ENCODE peak calls at places on chromosomes 7 and 10, in seven cellular contexts. P is ovary; K is aorta; Z is naive thymus-derived CD4-positive, alpha-beta T cell; M is fibroblast of lung; R is heart right ventricle; J is mammary epithelial cell. B is an unnamed sample.

GRCh38 chr10:113704637-113705343 is 25.1 kb downstream of the CASP7 start:
- DNase-seq in P (no peak), K (no peak), Z (peak; percentile 16), M (peak; percentile 68), R (no peak), J (peak; percentile 4), B (no peak)

GRCh38 chr7:50502001-50502684 is 52.0 kb upstream of the FIGNL1 start:
- DNase-seq in P (peak; percentile 90), K (peak; percentile 86), Z (no peak), M (peak; percentile 100), R (peak; percentile 71), J (peak; percentile 86), B (peak; percentile 95)

GRCh38 chr7:30182186-30182585 is 47.4 kb downstream of the MTURN start:
- DNase-seq in P (no peak), K (no peak), Z (no peak), M (no peak), R (no peak), J (no peak), B (no peak)

GRCh38 chr7:124781907-124782306 is 16.3 kb upstream of the GPR37 start:
- DNase-seq in P (no peak), K (no peak), Z (no peak), M (no peak), R (no peak), J (no peak), B (no peak)

GRCh38 chr10:116815641-116816415 is 33.5 kb upstream of the ENO4 start:
- DNase-seq in P (no peak), K (no peak), Z (no peak), M (no peak), R (no peak), J (peak; percentile 12), B (no peak)

GRCh38 chr7:117008849-117009531 is 55.7 kb downstream of the ST7 start:
- DNase-seq in P (no peak), K (no peak), Z (peak; percentile 56), M (peak; percentile 35), R (no peak), J (peak; percentile 84), B (no peak)

GRCh38 chr10:119818889-119819270 is 53.8 kb downstream of the MCMBP start:
- DNase-seq in P (no peak), K (no peak), Z (no peak), M (peak; percentile 15), R (no peak), J (no peak), B (no peak)

GRCh38 chr10:1347962-1348772 is 292.0 kb downstream of the WDR37 start:
- DNase-seq in P (no peak), K (no peak), Z (no peak), M (no peak), R (no peak), J (no peak), B (no peak)

GRCh38 chr7:76047305-76047810 is 442 bp downstream of the STYXL1 start:
- DNase-seq in P (no peak), K (no peak), Z (peak; percentile 10), M (peak; percentile 6), R (no peak), J (no peak), B (no peak)

GRCh38 chr10:97361050-97361901 is 26.7 kb upstream of the FRAT2 start:
- DNase-seq in P (no peak), K (no peak), Z (no peak), M (no peak), R (no peak), J (no peak), B (no peak)
- H3K36me3 ChIP-seq in P (no peaks in the 10 kb centered on the region), K (peaks cover 3% of the 10 kb centered on the region), Z (no peaks in the 10 kb centered on the region), M (peaks cover 11% of the 10 kb centered on the region), R (peaks cover 91% of the 10 kb centered on the region), J (peaks cover 12% of the 10 kb centered on the region), B (no peaks in the 10 kb centered on the region)

GRCh38 chr7:149449897-149450296 is 11.0 kb downstream of the ZNF777 start:
- DNase-seq in P (no peak), K (no peak), Z (no peak), M (no peak), R (no peak), J (no peak), B (no peak)
- H3K4me1 ChIP-seq in P (no peaks in the 10 kb centered on the region), K (no peaks in the 10 kb centered on the region), Z (no peaks in the 10 kb centered on the region), M (no peaks in the 10 kb centered on the region), R (no peaks in the 10 kb centered on the region), J (no peaks in the 10 kb centered on the region), B (no peaks in the 10 kb centered on the region)

DNA sequence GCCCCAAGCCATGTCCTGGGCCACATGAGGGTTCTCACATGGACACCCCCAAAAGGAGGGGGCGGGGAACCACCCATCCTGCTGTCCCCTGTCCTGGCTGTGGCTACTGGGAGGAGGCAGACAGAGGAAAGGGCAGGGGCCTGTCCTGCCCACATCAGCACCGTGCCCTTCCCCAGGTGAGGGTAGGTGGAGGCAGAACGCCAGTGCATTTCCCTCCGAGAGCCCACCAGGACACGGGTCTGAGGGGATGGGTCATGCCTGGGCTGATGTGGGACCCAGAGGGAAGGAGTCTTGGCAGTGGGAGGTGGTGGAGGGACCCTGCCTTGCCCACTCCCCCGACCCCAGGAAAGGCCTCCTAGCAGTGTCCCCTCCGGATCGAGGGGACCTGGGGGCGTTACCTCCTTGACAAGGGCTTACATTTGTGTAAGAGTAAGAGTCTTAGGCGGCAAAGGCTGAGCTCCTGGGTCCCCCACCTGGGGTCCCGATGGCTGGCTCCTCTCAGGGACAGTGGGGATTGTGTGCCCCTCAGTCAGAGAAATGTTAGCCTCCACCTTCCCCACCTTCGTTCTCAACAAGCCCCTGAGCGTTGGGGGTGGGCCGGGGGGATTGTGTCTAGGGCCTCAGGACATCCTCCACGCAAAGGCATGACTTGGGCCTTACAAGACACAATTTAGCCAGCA is 6.1 kb downstream of the CRYGN start:
- DNase-seq in P (no peak), K (no peak), Z (no peak), M (no peak), R (no peak), J (no peak), B (peak; percentile 58)
- H3K27ac ChIP-seq in P (no peak overlapping the region), K (no peak overlapping the region), Z (no peak overlapping the region), M (no peak overlapping the region), R (no peak overlapping the region), J (no peak overlapping the region), B (no peak overlapping the region)

DNA sequence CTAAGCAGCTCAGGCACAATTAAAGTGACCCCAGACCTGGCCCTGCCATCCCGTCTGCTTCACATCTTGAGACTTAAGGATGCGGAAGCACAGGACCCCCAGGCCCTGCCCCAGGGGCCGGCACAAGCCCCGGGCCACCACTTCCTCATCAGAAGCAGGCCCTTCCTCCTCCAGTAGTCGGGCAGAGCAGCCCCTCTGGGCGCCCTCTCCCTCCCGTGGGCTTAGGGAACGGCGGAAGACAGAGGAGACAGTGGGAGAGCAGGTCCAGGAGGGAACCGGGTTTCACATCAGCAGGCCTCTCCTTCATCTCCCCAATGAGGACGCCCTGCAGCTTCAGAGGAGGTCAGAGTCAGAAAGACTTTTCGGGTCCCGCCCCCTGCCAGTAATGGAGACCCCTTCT is 135.7 kb upstream of the PPIF start:
- DNase-seq in P (no peak), K (no peak), Z (no peak), M (no peak), R (no peak), J (no peak), B (no peak)
- H3K36me3 ChIP-seq in P (no peaks in the 10 kb centered on the region), K (peaks cover 5% of the 10 kb centered on the region), Z (no peaks in the 10 kb centered on the region), M (peaks cover 49% of the 10 kb centered on the region), R (peaks cover 94% of the 10 kb centered on the region), J (peaks cover 2% of the 10 kb centered on the region), B (peaks cover 61% of the 10 kb centered on the region)

DNA sequence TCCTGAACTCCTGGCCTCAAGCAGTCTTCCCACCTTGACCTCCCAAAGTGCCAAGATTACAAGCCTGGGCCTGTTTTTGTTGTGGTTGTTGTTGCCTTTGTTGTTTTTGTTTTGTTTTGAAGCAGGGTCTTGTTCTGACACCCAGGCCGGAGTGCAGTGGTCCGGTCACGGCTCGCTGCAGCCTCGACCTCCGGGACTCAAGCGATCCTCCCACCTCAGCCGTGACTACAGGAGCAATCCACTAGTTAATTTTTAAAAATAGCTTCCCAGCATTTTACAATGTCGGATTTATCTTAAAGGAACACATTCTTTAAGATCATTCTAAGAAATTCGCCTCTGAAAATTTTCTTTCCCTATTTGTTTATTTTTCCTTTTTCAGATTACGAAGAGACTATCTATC is 27.7 kb upstream of the AP5Z1 start:
- DNase-seq in P (no peak), K (no peak), Z (no peak), M (no peak), R (no peak), J (no peak), B (no peak)
- H3K4me1 ChIP-seq in P (peaks cover 13% of the 10 kb centered on the region), K (peaks cover 2% of the 10 kb centered on the region), Z (peaks cover 55% of the 10 kb centered on the region), M (peaks cover 17% of the 10 kb centered on the region), R (peaks cover 43% of the 10 kb centered on the region), J (peaks cover 25% of the 10 kb centered on the region), B (no peaks in the 10 kb centered on the region)

GRCh38 chr10:95509281-95509680 is 51.9 kb downstream of the SORBS1 start:
- DNase-seq in P (no peak), K (no peak), Z (no peak), M (no peak), R (no peak), J (no peak), B (no peak)
- H3K27ac ChIP-seq in P (peak overlapping the region; percentile 35), K (peak overlapping the region; percentile 98), Z (no peak overlapping the region), M (no peak overlapping the region), R (peak overlapping the region; percentile 68), J (no peak overlapping the region), B (peak overlapping the region; percentile 93)

DNA sequence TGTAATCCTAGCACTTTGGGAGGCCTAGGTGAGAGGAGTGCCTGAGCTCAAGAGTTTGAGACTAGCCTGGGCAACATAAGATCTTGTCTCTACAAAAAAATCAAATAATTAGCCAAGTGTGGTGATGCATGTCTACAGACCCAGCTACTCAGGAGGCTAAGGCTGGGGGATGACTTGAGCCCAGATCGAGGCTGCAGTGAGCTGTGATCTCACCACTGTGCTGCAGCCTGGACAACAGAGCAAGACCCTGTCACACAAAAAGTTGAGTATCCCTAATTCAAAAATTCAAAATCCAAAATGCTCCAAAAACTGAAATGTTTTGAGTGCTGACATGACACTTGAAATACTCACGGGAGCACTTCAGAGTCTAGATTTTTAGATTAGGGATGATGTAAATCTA is 19.1 kb downstream of the KBTBD2 start:
- DNase-seq in P (no peak), K (no peak), Z (no peak), M (no peak), R (no peak), J (no peak), B (no peak)
- H3K36me3 ChIP-seq in P (no peaks in the 10 kb centered on the region), K (peaks cover 6% of the 10 kb centered on the region), Z (peaks cover 9% of the 10 kb centered on the region), M (peaks cover 7% of the 10 kb centered on the region), R (peaks cover 97% of the 10 kb centered on the region), J (peaks cover 22% of the 10 kb centered on the region), B (no peaks in the 10 kb centered on the region)

GRCh38 chr7:149869867-149870266 is 3.9 kb upstream of the ATP6V0E2 start:
- DNase-seq in P (no peak), K (no peak), Z (peak; percentile 71), M (no peak), R (no peak), J (no peak), B (no peak)

GRCh38 chr7:149870274-149870673 is 3.5 kb upstream of the ATP6V0E2 start:
- DNase-seq in P (no peak), K (no peak), Z (no peak), M (no peak), R (no peak), J (no peak), B (no peak)

GRCh38 chr7:149869291-149869650 is 4.5 kb upstream of the ATP6V0E2 start:
- DNase-seq in P (no peak), K (no peak), Z (no peak), M (no peak), R (no peak), J (no peak), B (no peak)

GRCh38 chr7:149871576-149871975 is 2.2 kb upstream of the ATP6V0E2 start:
- DNase-seq in P (no peak), K (no peak), Z (no peak), M (no peak), R (no peak), J (no peak), B (no peak)

GRCh38 chr7:149870701-149871483 is 2.9 kb upstream of the ATP6V0E2 start:
- DNase-seq in P (no peak), K (peak; percentile 68), Z (no peak), M (no peak), R (no peak), J (no peak), B (no peak)
- H3K4me1 ChIP-seq in P (peaks cover 3% of the 10 kb centered on the region), K (no peaks in the 10 kb centered on the region), Z (peaks cover 80% of the 10 kb centered on the region), M (peaks cover 2% of the 10 kb centered on the region), R (peaks cover 13% of the 10 kb centered on the region), J (peaks cover 17% of the 10 kb centered on the region), B (no peaks in the 10 kb centered on the region)

B was measured in sigmoid colon.